ENCODE peak calls at places on chromosomes 3 and 15, in nine cellular contexts. P is left ventricle myocardium inferior, S is IMR-90, E is GM23338, N is bronchial epithelial cell, T is astrocyte of the cerebellum, O is gastrocnemius medialis, K is cardiac muscle cell, W is uterus. J is an unnamed sample.

GRCh38 chr3:158267015-158267414 is 157.1 kb downstream of the RSRC1 start:
- DNase-seq in P (no peak), S (no peak), E (no peak), N (no peak), T (no peak), O (no peak), K (peak; percentile 7), W (no peak), J (no peak)

GRCh38 chr3:158701666-158702065 is 29.2 kb upstream of the LXN start:
- DNase-seq in P (no peak), S (peak; percentile 70), E (no peak), N (peak; percentile 32), T (no peak), O (no peak), K (no peak), W (no peak), J (no peak)

GRCh38 chr3:132773071-132773619 is 50.9 kb upstream of the NPHP3 start:
- DNase-seq in P (no peak), S (no peak), E (peak; percentile 21), N (peak; percentile 22), T (no peak), O (no peak), K (no peak), W (no peak), J (no peak)

GRCh38 chr3:42043116-42043796 is 47.9 kb upstream of the TRAK1 start:
- DNase-seq in P (peak; percentile 58), S (peak; percentile 49), E (peak; percentile 94), N (no peak), T (no peak), O (no peak), K (peak; percentile 93), W (peak; percentile 46), J (no peak)

GRCh38 chr3:39146611-39147373 is 6.6 kb downstream of the CSRNP1 start:
- DNase-seq in P (peak; percentile 65), S (peak; percentile 98), E (no peak), N (peak; percentile 92), T (peak; percentile 77), O (peak; percentile 75), K (peak; percentile 94), W (peak; percentile 91), J (peak; percentile 72)

GRCh38 chr3:71244153-71245051 is 339.1 kb downstream of the FOXP1 start:
- DNase-seq in P (peak; percentile 46), S (peak; percentile 67), E (no peak), N (peak; percentile 22), T (no peak), O (no peak), K (peak; percentile 90), W (peak; percentile 74), J (no peak)

GRCh38 chr3:188950832-188951489 is 220.8 kb upstream of the TPRG1 start:
- DNase-seq in P (peak; percentile 61), S (peak; percentile 99), E (no peak), N (peak; percentile 95), T (peak; percentile 93), O (peak; percentile 38), K (peak; percentile 97), W (peak; percentile 92), J (no peak)

GRCh38 chr3:180804871-180805430 is 107.5 kb upstream of the FXR1 start:
- DNase-seq in P (no peak), S (peak; percentile 9), E (peak; percentile 92), N (peak; percentile 57), T (peak; percentile 23), O (no peak), K (peak; percentile 60), W (no peak), J (no peak)

GRCh38 chr3:150738688-150739087 is 24.3 kb downstream of the SIAH2 start:
- DNase-seq in P (no peak), S (no peak), E (no peak), N (peak; percentile 56), T (no peak), O (no peak), K (peak; percentile 35), W (no peak), J (no peak)

GRCh38 chr3:34408088-34408487 is 609.7 kb downstream of the PDCD6IP start:
- DNase-seq in P (no peak), S (no peak), E (no peak), N (no peak), T (no peak), O (no peak), K (no peak), W (no peak), J (no peak)

GRCh38 chr3:135927170-135927569 is 38.4 kb upstream of the PPP2R3A start:
- DNase-seq in P (no peak), S (peak; percentile 48), E (no peak), N (peak; percentile 94), T (no peak), O (no peak), K (no peak), W (no peak), J (no peak)

GRCh38 chr3:138862924-138863775 is 28.4 kb upstream of the PIK3CB start:
- DNase-seq in P (no peak), S (peak; percentile 76), E (peak; percentile 62), N (peak; percentile 97), T (peak; percentile 32), O (no peak), K (peak; percentile 63), W (no peak), J (no peak)
- H3K4me3 ChIP-seq in P (peak overlapping the region; percentile 35), S (no peak overlapping the region), E (peak overlapping the region; percentile 37), N (no peak overlapping the region), T (no peak overlapping the region), O (no peak overlapping the region), K (no peak overlapping the region), W (no peak overlapping the region), J (no peak overlapping the region)

GRCh38 chr3:8324727-8325126 is 176.9 kb upstream of the LMCD1 start:
- DNase-seq in P (peak; percentile 23), S (peak; percentile 27), E (peak; percentile 70), N (peak; percentile 49), T (no peak), O (no peak), K (peak; percentile 78), W (no peak), J (peak; percentile 2)
- TF ChIP-seq CTCF in P (peak; percentile 61), S (peak; percentile 48), E (peak; percentile 72), N (peak; percentile 71), T (peak; percentile 59), O (no peak), K (peak; percentile 78), W (no peak), J (peak; percentile 65)

GRCh38 chr3:120418446-120418845 is 32.3 kb downstream of the FSTL1 start:
- DNase-seq in P (no peak), S (no peak), E (no peak), N (peak; percentile 37), T (no peak), O (no peak), K (no peak), W (no peak), J (no peak)
- H3K4me3 ChIP-seq in P (peak overlapping the region; percentile 34), S (no peak overlapping the region), E (no peak overlapping the region), N (no peak overlapping the region), T (no peak overlapping the region), O (no peak overlapping the region), K (no peak overlapping the region), W (no peak overlapping the region), J (no peak overlapping the region)

DNA sequence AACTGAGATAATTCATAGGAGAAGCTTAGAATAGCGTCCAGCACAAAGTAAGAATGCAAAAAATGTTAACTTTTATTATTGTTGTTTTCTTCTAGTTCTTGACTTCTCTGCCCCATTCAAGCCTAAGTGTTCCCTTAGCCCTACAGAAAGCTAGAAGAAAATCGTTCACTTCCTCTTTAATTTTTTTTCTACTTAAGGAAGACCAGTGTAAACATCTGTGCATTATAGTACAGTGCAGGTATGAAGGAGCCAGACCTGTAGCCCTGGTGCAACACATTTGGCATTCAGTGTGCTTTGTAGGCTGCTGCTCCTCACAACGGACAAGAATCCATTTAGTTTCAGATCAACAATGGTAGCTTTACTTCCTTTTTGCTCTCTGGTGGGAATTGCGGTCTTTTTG is 127.8 kb upstream of the SLC7A14 start:
- DNase-seq in P (no peak), S (no peak), E (no peak), N (no peak), T (no peak), O (no peak), K (no peak), W (no peak), J (no peak)
- TF ChIP-seq CTCF in P (no peak), S (no peak), E (no peak), N (no peak), T (no peak), O (no peak), K (no peak), W (no peak), J (no peak)

DNA sequence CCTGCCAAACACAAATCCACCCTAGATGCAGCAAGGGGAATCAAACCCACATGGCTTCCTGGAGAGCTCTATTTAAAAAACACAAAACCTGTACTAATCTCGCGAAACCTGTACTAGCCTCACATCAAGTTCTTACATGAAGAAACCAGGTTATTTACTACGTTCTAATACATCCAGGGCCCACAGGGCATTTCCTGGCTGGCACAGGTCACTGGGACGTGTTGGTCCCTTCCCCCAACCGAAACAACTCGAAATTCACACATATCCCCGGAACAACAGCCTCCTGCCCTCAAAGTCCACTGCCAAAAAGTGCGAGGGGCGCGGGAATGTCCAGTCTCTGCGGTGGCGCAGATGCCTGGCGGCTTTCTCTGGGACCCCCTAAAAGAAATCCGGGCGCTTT is 955 bp downstream of the CDCP1 start:
- DNase-seq in P (no peak), S (no peak), E (peak; percentile 42), N (peak; percentile 77), T (no peak), O (no peak), K (no peak), W (no peak), J (no peak)
- H3K4me3 ChIP-seq in P (peak overlapping the region; percentile 61), S (peak overlapping the region; percentile 46), E (peak overlapping the region; percentile 89), N (peak overlapping the region; percentile 90), T (peak overlapping the region; percentile 68), O (peak overlapping the region; percentile 54), K (peak overlapping the region; percentile 27), W (peak overlapping the region; percentile 51), J (no peak overlapping the region)

DNA sequence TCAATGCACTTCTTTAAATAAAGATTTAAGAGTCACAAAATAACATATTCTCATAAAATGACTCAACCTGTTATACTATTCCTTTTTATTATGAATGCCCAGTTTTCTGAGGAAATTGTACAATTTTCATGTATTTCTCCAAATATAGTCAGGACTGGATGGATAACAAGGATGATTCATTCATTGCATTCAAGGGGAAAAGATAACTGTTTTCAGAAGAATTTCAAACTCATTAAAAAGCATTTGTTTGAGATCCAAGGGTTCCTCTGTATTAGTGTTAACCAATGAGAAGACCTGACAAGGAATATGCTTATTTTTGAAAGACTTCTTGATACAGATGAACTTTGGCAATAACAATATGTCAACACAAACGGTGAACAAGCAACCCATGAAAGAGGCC is 163.7 kb downstream of the MEIS2 start:
- DNase-seq in P (no peak), S (peak; percentile 67), E (no peak), N (no peak), T (no peak), O (no peak), K (peak; percentile 68), W (no peak), J (no peak)
- TF ChIP-seq CTCF in P (no peak), S (no peak), E (no peak), N (no peak), T (no peak), O (no peak), K (no peak), W (no peak), J (no peak)

J was measured in GM06990.